ENCODE peak calls at places on chromosomes 13 and 19, in five cellular contexts. D, K, W, O and R are unnamed samples. For H3K4me1, the result is how much of the 10 kb centered on the place peaks cover.

GRCh38 chr13:37187110-37187509 is 81.6 kb upstream of the CSNK1A1L start:
- DNase-seq in O (no peak), K (no peak), W (no peak), D (no peak), R (no peak)

GRCh38 chr19:7268737-7269098 is 25.5 kb downstream of the INSR start:
- DNase-seq in K (no peak), O (no peak), D (no peak), W (no peak), R (peak)

GRCh38 chr19:38806371-38806770 is 6.4 kb downstream of the LGALS4 start:
- DNase-seq in O (no peak), K (no peak), W (no peak), D (no peak), R (peak)

GRCh38 chr13:99962242-99962641 is 9.3 kb downstream of the ZIC5 start:
- DNase-seq in W (no peak), D (no peak), O (no peak), K (no peak), R (no peak)

GRCh38 chr19:4967738-4968461 is 1.0 kb upstream of the KDM4B start:
- DNase-seq in D (no peak), W (no peak), O (peak), K (no peak), R (no peak)

GRCh38 chr13:104592545-104593250 is 1526.5 kb upstream of the SLC10A2 start:
- DNase-seq in W (no peak), O (no peak), K (no peak), D (no peak), R (no peak)

GRCh38 chr19:31255863-31256600 is 93.2 kb downstream of the TSHZ3 start:
- DNase-seq in K (no peak), W (no peak), O (no peak), D (no peak), R (no peak)

GRCh38 chr13:79423801-79424642 is 18.0 kb upstream of the RBM26 start:
- DNase-seq in D (no peak), W (no peak), K (no peak), O (peak), R (no peak)

GRCh38 chr19:29624489-29625210 is 18.6 kb downstream of the POP4 start:
- DNase-seq in K (no peak), O (no peak), D (no peak), W (no peak), R (peak)

GRCh38 chr13:25281937-25282332 is 5.4 kb downstream of the MTMR6 start:
- DNase-seq in O (no peak), K (no peak), W (no peak), D (no peak), R (no peak)

GRCh38 chr19:8831832-8832131 is 322 bp downstream of the ZNF558 start:
- DNase-seq in K (no peak), O (no peak), D (no peak), W (no peak), R (no peak)

GRCh38 chr19:3176715-3177501 is 1.7 kb upstream of the S1PR4 start:
- DNase-seq in W (no peak), K (no peak), O (no peak), D (no peak), R (peak)

GRCh38 chr19:5547881-5548280 is 19.9 kb downstream of the TINCR start:
- DNase-seq in O (peak), K (no peak), W (peak), D (no peak), R (no peak)

GRCh38 chr19:39818626-39819097 is 15.3 kb downstream of the DYRK1B start:
- DNase-seq in O (no peak), W (no peak), K (no peak), D (no peak), R (no peak)

GRCh38 chr19:31838163-31838798 is 489.0 kb upstream of the TSHZ3 start:
- DNase-seq in K (no peak), O (peak), W (no peak), D (no peak), R (no peak)

GRCh38 chr13:111325941-111326620 is 5.6 kb downstream of the TEX29 start:
- DNase-seq in D (peak), O (no peak), W (no peak), K (no peak), R (peak)

GRCh38 chr13:46926856-46927625 is 30.2 kb upstream of the HTR2A start:
- DNase-seq in K (no peak), O (no peak), D (no peak), W (no peak), R (no peak)

GRCh38 chr19:52734340-52734892 is 428 bp downstream of the ZNF611 start:
- DNase-seq in D (no peak), K (peak), W (peak), O (peak), R (peak)

DNA sequence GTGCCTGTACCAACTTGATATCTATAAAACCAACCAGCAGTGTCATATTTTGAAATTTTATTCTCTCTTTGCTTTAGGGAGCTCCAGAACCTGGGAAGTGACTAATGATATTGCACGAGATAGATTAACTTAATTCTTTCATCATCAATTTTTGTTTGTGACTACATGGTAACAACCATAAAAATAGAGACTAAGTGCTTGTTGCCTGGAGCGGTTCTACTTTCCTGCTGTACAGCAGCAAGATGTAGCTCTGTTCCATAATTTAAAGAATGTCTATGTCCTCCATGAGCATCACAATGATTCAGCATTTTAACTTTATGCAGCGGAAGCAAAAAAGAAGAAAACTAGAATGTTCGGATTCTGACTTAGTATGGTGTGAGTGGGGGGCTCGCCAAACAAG is 275.7 kb downstream of the KLF5 start:
- DNase-seq in D (no peak), W (no peak), O (no peak), K (no peak), R (no peak)
- H3K4me1 ChIP-seq in D (under half), W (under half), O (under half), K (under half), R (under half)

GRCh38 chr19:1962674-1963073 is 21.7 kb downstream of the CSNK1G2 start:
- DNase-seq in D (no peak), W (no peak), O (no peak), K (no peak), R (peak)
- H3K4me1 ChIP-seq in D (under half), W (under half), O (under half), K (under half), R (under half)

GRCh38 chr13:83995930-83996329 is 113.7 kb upstream of the SLITRK1 start:
- DNase-seq in K (no peak), W (no peak), D (no peak), O (no peak), R (no peak)
- H3K4me1 ChIP-seq in K (under half), W (under half), D (under half), O (under half), R (under half)

GRCh38 chr13:98520674-98521449 is 56.0 kb downstream of the STK24 start:
- DNase-seq in O (no peak), W (no peak), D (no peak), K (no peak), R (no peak)
- H3K4me1 ChIP-seq in O (under half), W (under half), D (half or more), K (under half), R (under half)

GRCh38 chr19:44738603-44739585 is 9.6 kb upstream of the BCL3 start:
- DNase-seq in W (no peak), O (no peak), K (no peak), D (no peak), R (peak)

GRCh38 chr19:44738161-44738535 is 10.4 kb upstream of the BCL3 start:
- DNase-seq in D (no peak), W (no peak), O (no peak), K (no peak), R (no peak)

GRCh38 chr19:44741841-44742352 is 6.6 kb upstream of the BCL3 start:
- DNase-seq in W (peak), K (peak), O (peak), D (peak), R (peak)

GRCh38 chr19:44741258-44741731 is 7.2 kb upstream of the BCL3 start:
- DNase-seq in O (no peak), D (no peak), W (no peak), K (no peak), R (no peak)

DNA sequence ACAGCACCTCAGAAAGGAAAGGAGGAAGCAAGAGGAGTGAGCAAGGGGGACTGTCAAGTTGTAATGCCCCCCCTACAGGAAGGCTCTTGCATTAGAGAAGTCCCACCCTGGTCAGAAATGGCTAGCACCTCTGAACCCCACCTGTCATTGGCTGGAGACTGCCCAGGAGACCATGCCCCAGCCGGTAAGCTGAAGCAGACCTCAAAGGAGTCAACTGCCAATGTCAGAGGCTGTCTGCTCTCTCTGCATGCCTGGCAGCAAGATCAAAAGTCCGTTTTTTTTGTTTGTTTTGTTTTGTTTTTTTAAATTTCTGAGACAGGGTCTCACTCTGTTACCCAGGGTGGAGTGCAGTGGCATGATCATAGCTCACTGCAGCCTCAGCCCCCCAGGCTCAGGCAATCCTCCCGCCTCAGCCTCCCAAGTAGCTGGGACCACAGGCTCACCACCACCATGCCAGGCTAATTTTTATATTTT is 8.1 kb upstream of the BCL3 start:
- DNase-seq in D (no peak), W (no peak), K (no peak), O (no peak), R (no peak)
- H3K4me1 ChIP-seq in D (under half), W (under half), K (under half), O (under half), R (under half)

GRCh38 chr19:45506991-45507863 is at the start of gene VASP:
- DNase-seq in W (peak), O (peak), D (peak), K (peak), R (peak)
- H3K4me1 ChIP-seq in W (under half), O (under half), D (under half), K (under half), R (under half)

GRCh38 chr19:1218751-1219567 is 13.4 kb downstream of the STK11 start:
- DNase-seq in D (no peak), K (no peak), O (no peak), W (no peak), R (no peak)
- H3K4me1 ChIP-seq in D (half or more), K (under half), O (under half), W (under half), R (under half)

DNA sequence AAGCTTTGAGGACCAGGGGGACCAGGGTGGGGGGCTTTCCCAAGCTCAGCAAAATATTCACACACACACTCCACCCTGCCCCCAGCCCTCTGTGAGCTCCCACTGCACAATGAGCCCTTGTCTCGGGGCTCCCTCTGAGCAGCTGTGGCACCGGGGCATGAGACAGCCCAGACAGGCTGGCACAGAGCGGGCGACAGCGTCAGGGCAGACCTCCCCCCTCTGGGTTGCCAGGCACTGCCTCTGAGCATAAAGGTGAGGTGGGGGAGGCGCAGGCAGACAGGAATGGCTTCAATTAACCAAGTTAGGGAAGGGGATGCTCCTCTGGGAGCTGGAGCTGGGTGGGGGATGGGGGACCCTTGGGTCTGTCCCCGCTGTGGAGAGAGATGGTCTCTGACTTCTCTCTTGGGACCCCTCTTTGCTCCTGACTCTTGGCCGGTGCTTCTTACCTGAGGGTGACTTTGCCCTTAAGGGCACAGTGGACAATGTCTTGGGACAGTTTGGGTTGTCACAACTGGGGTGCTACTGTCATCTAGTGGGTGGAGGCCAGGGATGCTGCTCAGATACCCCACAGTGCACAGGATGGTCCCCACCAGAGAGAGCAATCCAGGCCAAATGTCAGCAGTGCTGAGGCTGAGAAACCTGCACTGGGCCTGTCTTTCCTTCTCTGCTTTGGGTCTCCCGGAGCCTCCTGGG is 30.3 kb downstream of the LYL1 start:
- DNase-seq in K (no peak), D (no peak), W (no peak), O (no peak), R (no peak)
- H3K4me1 ChIP-seq in K (under half), D (half or more), W (under half), O (under half), R (under half)